ENCODE peak calls at places on chromosomes 13 and 19, in ten cellular contexts. K is cardiac muscle cell; Q is hepatocyte; H is astrocyte; E is prostate gland; A is psoas muscle; C is pancreas; T is CD8-positive, alpha-beta memory T cell; J is GM12878; R is IMR-90. N is an unnamed sample.

GRCh38 chr19:16025108-16026101 is 50.9 kb upstream of the TPM4 start:
- DNase-seq in C (peak), R (peak), A (no peak), K (no peak), Q (peak), H (peak), J (no peak), E (no peak), T (no peak), N (peak)

GRCh38 chr13:37701972-37702371 is 103.4 kb upstream of the POSTN start:
- DNase-seq in R (peak), Q (peak), J (no peak), A (no peak), T (no peak), C (no peak), K (no peak), H (peak), E (no peak), N (no peak)

GRCh38 chr13:113029487-113030258 is 60.7 kb downstream of the MCF2L start:
- DNase-seq in K (peak), H (no peak), A (no peak), C (no peak), T (peak), R (no peak), Q (peak), E (no peak), J (no peak), N (peak)

GRCh38 chr19:35828694-35829301 is 16.2 kb upstream of the PRODH2 start:
- DNase-seq in R (peak), J (no peak), H (peak), Q (peak), A (no peak), K (peak), C (no peak), T (no peak), E (peak), N (peak)

GRCh38 chr19:16588089-16588823 is 16.0 kb upstream of the SLC35E1 start:
- DNase-seq in H (peak), T (peak), J (peak), C (peak), K (peak), Q (no peak), R (peak), E (peak), A (peak), N (no peak)

GRCh38 chr19:38852231-38853044 is 2.7 kb upstream of the HNRNPL start:
- DNase-seq in Q (peak), J (no peak), A (peak), C (peak), T (peak), R (peak), H (peak), E (peak), K (no peak), N (peak)

GRCh38 chr19:34712606-34713261 is 21.3 kb upstream of the ZNF181 start:
- DNase-seq in H (peak), T (peak), E (peak), J (peak), C (no peak), A (no peak), Q (peak), R (peak), K (peak), N (no peak)

GRCh38 chr19:47152632-47153031 is 22.0 kb downstream of the SAE1 start:
- DNase-seq in H (no peak), J (no peak), R (peak), K (no peak), T (no peak), C (no peak), E (peak), A (no peak), Q (peak), N (no peak)

GRCh38 chr13:48110930-48111721 is 16.2 kb upstream of the MED4 start:
- DNase-seq in A (no peak), C (no peak), R (no peak), H (peak), Q (no peak), J (no peak), E (no peak), K (no peak), T (no peak), N (no peak)

GRCh38 chr13:51212808-51213728 is 9.1 kb upstream of the FAM124A start:
- DNase-seq in Q (no peak), R (no peak), E (no peak), K (no peak), A (no peak), J (no peak), T (no peak), H (peak), C (no peak), N (no peak)

GRCh38 chr13:20873348-20873747 is 29.2 kb downstream of the XPO4 start:
- DNase-seq in J (no peak), Q (no peak), T (no peak), A (no peak), K (no peak), H (peak), R (peak), E (no peak), C (no peak), N (no peak)

GRCh38 chr19:55377356-55378131 is 918 bp downstream of the TMEM190 start:
- DNase-seq in R (no peak), C (no peak), Q (no peak), E (no peak), K (no peak), J (no peak), H (no peak), A (no peak), T (no peak), N (no peak)

GRCh38 chr13:95535243-95535642 is 17.3 kb upstream of the CLDN10 start:
- DNase-seq in E (no peak), R (peak), H (peak), K (no peak), C (no peak), J (no peak), T (no peak), Q (peak), A (no peak), N (no peak)

GRCh38 chr19:45202637-45203036 is 24.1 kb downstream of the BLOC1S3 start:
- DNase-seq in J (no peak), E (peak), Q (no peak), C (no peak), T (no peak), H (no peak), K (no peak), A (no peak), R (no peak), N (no peak)

GRCh38 chr19:53992211-53992610 is 774 bp downstream of the CACNG6 start:
- DNase-seq in C (no peak), R (no peak), K (no peak), A (no peak), H (no peak), J (no peak), E (no peak), T (no peak), Q (no peak), N (no peak)

GRCh38 chr19:42248270-42249148 is 6.1 kb upstream of the GSK3A start:
- DNase-seq in C (peak), T (no peak), J (no peak), R (no peak), E (no peak), K (no peak), A (no peak), H (no peak), Q (no peak), N (no peak)

GRCh38 chr13:93388701-93389100 is 162.1 kb downstream of the GPC6 start:
- DNase-seq in R (peak), T (no peak), A (no peak), Q (no peak), E (no peak), K (no peak), C (no peak), H (peak), J (no peak), N (no peak)

GRCh38 chr13:71513414-71514063 is 353.5 kb downstream of the DACH1 start:
- DNase-seq in T (no peak), K (no peak), E (no peak), A (no peak), H (no peak), C (no peak), J (no peak), Q (no peak), R (no peak), N (no peak)

GRCh38 chr13:110812111-110812868 is 98.8 kb downstream of the ING1 start:
- DNase-seq in C (no peak), K (no peak), E (no peak), J (no peak), H (peak), A (no peak), Q (no peak), R (no peak), T (no peak), N (no peak)

GRCh38 chr13:31261241-31261640 is 61.5 kb downstream of the B3GLCT start:
- DNase-seq in C (no peak), E (no peak), H (no peak), Q (no peak), K (no peak), T (no peak), J (no peak), A (no peak), R (no peak), N (no peak)

GRCh38 chr19:47610902-47611301 is 2.0 kb downstream of the BICRA start:
- DNase-seq in Q (no peak), A (no peak), T (no peak), J (no peak), C (no peak), R (no peak), H (no peak), K (no peak), E (peak), N (no peak)

GRCh38 chr19:52248256-52248655 is 21.1 kb upstream of the ZNF766 start:
- DNase-seq in Q (peak), K (peak), J (no peak), A (peak), E (peak), H (no peak), C (no peak), T (peak), R (peak), N (peak)

GRCh38 chr19:11375143-11375948 is 880 bp downstream of the SWSAP1 start:
- DNase-seq in A (peak), Q (peak), K (peak), T (peak), J (no peak), E (peak), H (no peak), R (no peak), C (peak), N (peak)

GRCh38 chr13:37914781-37915391 is 45.3 kb upstream of the TRPC4 start:
- DNase-seq in H (peak), C (no peak), T (no peak), J (no peak), R (peak), Q (no peak), K (no peak), E (no peak), A (no peak), N (no peak)

GRCh38 chr13:20161275-20161950 is 561 bp upstream of the GJA3 start:
- DNase-seq in H (no peak), Q (peak), C (no peak), K (peak), A (no peak), E (no peak), J (no peak), R (no peak), T (peak), N (no peak)

GRCh38 chr13:48637601-48638000 is 16.1 kb upstream of the CYSLTR2 start:
- DNase-seq in E (no peak), C (no peak), J (no peak), K (no peak), R (no peak), H (no peak), A (no peak), T (no peak), Q (no peak), N (no peak)

GRCh38 chr19:48874309-48875135 is 2.3 kb downstream of the PPP1R15A start:
- DNase-seq in E (no peak), T (peak), C (no peak), H (peak), J (no peak), R (peak), K (no peak), A (peak), Q (no peak), N (peak)

GRCh38 chr13:110006304-110006703 is 219.9 kb upstream of the IRS2 start:
- DNase-seq in A (no peak), E (peak), H (peak), T (no peak), J (no peak), R (peak), K (no peak), C (no peak), Q (no peak), N (no peak)

GRCh38 chr13:51282322-51282721 is 57.2 kb upstream of the SERPINE3 start:
- DNase-seq in Q (no peak), J (no peak), E (peak), C (peak), A (no peak), R (no peak), K (no peak), H (no peak), T (no peak), N (no peak)

DNA sequence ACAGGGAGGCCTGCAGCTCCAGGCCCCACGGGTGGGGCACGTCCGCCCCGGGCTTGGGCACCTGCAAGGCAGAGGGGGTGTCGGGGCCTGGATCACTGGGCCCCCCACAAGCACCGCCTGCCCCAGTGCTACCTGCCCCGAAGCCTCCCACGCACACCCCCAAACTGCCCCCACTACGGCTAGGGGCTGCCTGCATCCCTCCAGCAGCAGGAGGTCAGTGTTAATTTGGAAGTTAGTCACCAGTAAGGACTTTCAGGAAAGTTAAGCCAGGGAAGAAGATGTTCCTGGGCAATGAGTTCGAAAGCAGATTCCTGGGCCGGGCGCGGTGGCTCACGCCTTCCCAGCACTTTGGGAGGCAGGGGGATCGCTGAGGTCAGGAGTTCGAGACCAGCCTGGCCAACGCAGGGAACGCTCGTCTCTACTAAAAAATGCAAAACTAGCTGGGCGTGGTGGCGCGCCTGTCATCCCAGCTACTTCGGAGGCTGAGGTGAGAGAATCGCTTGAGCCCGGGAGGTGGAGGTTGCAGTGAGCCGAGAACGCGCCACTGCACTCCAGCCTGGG is 5.5 kb downstream of the PEAK3 start:
- DNase-seq in A (no peak), T (no peak), C (no peak), Q (no peak), H (no peak), J (no peak), K (no peak), R (no peak), E (no peak), N (no peak)
- H3K27ac ChIP-seq in A (no peak), T (no peak), C (no peak), Q (no peak), H (no peak), J (no peak), K (no peak), R (no peak), E (no peak), N (no peak)

DNA sequence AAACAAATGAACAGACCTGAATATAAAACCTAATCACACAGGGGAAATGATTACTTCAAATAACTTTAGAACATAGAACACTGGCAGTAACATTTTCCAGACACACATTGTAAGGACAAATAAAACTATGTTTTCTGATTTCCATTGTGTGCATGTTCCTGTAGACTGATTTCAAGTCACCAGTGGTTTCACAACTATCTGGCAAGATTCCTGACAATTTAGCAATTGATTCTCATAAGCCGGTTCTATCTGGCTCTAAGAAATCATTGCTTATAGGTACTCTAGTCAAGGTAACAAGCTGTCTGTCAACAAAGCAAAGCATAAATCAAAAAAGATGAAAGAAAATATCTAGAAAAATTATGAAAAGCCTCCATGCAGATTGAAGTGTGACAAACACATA is 19.6 kb upstream of the PCCA start:
- DNase-seq in C (no peak), A (no peak), T (no peak), H (no peak), J (no peak), Q (no peak), E (peak), R (peak), K (no peak), N (no peak)
- H3K4me3 ChIP-seq in C (no peak), A (no peak), T (no peak), H (no peak), J (no peak), Q (no peak), E (no peak), R (no peak), K (no peak), N (no peak)

DNA sequence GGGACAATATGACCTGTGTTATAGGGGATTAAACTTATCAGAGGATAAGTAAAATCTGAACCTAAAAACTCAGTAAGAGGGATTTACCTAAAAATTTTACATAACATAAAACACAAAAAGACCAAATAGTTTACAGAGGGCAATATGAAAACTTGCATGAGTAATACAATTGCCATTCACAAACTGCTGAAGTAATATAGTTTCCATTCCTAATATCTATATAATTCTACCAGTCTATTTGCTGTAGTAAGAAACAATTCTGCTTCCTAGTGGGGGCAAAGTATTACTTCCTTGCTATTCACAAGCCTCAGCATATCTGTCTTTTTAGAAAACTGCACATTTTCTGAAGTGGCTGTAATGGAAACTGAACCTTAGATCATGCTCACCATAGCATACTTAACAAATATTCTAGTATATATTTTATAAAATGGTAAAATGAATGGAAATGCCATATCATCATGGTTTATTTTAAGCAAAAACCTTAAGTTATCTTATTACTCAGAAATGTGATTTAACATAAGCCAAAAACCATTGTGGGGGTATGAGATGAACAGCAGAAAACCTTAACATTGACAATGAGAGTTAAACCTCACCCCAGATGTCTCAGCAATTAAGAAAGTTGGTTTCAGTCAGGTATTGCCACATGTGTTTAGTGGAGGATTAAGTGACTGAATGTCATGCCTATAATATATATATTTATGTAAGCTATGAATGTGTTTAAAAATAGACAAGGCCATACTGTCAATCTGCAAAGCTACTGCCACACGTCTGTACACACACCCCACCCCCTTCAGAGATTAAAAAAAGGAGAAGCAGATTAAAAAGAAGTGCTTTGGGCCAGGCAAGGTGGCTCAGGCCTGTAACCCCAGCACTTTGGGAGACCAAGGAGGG is 136.8 kb downstream of the MIPEP start:
- DNase-seq in C (no peak), E (no peak), A (no peak), K (no peak), J (peak), T (no peak), H (no peak), R (peak), Q (no peak), N (no peak)
- H3K27ac ChIP-seq in C (no peak), E (peak), A (no peak), K (peak), J (peak), T (no peak), H (peak), R (peak), Q (peak), N (no peak)

GRCh38 chr19:43695985-43696729 is 19.7 kb upstream of the IRGC start:
- DNase-seq in H (no peak), E (no peak), J (no peak), A (no peak), R (no peak), C (no peak), T (no peak), Q (no peak), K (no peak), N (no peak)

GRCh38 chr19:43704002-43704705 is 11.7 kb upstream of the IRGC start:
- DNase-seq in T (no peak), K (no peak), R (no peak), A (no peak), E (no peak), Q (no peak), C (no peak), H (no peak), J (no peak), N (no peak)

GRCh38 chr19:43700368-43701015 is 15.4 kb upstream of the IRGC start:
- DNase-seq in K (no peak), Q (no peak), H (peak), T (no peak), J (no peak), R (peak), C (no peak), A (peak), E (no peak), N (no peak)

GRCh38 chr19:43697295-43697694 is 18.6 kb upstream of the IRGC start:
- DNase-seq in T (no peak), R (no peak), C (no peak), H (no peak), E (no peak), Q (no peak), J (no peak), A (no peak), K (no peak), N (no peak)

DNA sequence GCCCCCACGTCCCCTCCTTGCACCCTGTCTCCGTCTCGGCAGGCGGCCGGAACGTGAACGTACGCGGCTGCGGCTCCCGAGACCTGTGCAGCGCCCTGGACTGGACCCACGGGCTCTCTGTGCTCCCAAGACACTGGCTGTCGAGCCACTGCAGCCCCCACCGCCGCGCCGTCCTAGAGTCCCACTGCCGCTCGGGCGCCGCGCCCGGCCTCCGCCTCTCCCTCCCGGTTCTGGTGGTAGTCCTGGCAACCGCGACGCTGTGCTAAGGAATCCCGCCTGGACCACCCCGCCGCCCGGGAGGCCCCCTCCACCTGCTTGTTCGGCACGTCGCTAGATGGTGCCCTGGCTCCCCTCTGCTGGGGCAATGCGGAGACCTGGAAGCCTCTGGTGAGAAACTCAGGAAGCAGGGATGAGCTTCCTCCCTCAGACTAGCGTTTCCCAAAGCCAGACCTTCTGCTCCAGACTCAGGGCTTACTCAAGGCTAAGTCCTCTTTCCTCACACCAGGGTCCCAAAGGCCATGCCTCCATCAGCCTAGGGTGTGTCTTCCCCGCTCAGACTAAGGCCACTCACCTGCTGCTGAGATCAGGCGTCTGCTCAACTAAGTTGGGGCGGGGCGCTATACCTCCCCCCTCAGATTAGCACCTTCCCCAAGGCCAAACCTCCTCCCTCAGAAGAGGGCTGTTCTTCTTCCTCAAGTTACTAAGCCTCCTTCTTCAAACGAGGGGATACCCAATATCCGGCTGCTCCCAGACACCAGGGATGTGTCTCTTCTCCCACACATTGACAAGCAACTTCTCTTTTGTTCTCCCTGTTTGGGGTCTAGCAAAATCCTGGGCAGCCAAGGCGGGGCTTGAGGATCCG is 16.1 kb upstream of the IRGC start:
- DNase-seq in C (no peak), E (no peak), H (peak), R (peak), J (no peak), Q (peak), T (no peak), K (peak), A (peak), N (no peak)
- H3K4me3 ChIP-seq in C (no peak), E (peak), H (no peak), R (no peak), J (no peak), Q (peak), T (no peak), K (no peak), A (peak), N (no peak)

GRCh38 chr13:114099191-114099590 is 33.2 kb downstream of the RASA3 start:
- DNase-seq in Q (peak), J (no peak), C (peak), R (peak), E (peak), K (peak), A (peak), H (peak), T (no peak), N (peak)
- H3K27ac ChIP-seq in Q (no peak), J (no peak), C (no peak), R (peak), E (peak), K (peak), A (peak), H (no peak), T (no peak), N (no peak)

N was measured in right lobe of liver.